ENCODE peak calls at places on chromosomes 16 and 17, in five cellular contexts. One of them, this sample, is unnamed.

GRCh38 chr16:4263504-4264436 is 9.1 kb downstream of the TFAP4 start:
- DNase-seq in H9: peak; percentile 95
- DNase-seq in trophoblast cell: peak; percentile 19
- DNase-seq in neuronal stem cell: peak; percentile 48
- DNase-seq in H1: no peak
- DNase-seq in this sample: peak; percentile 94

GRCh38 chr16:21028728-21029127 is 121.9 kb downstream of the DNAH3 start:
- DNase-seq in H9: no peak
- DNase-seq in trophoblast cell: no peak
- DNase-seq in neuronal stem cell: no peak
- DNase-seq in H1: no peak
- DNase-seq in this sample: no peak

GRCh38 chr17:4229627-4230026 is 34.2 kb downstream of the ANKFY1 start:
- DNase-seq in H9: no peak
- DNase-seq in trophoblast cell: no peak
- DNase-seq in neuronal stem cell: no peak
- DNase-seq in H1: no peak
- DNase-seq in this sample: peak; percentile 94

GRCh38 chr17:2084766-2085647 is 30.1 kb downstream of the HIC1 start:
- DNase-seq in H9: peak; percentile 23
- DNase-seq in trophoblast cell: no peak
- DNase-seq in neuronal stem cell: no peak
- DNase-seq in H1: no peak
- DNase-seq in this sample: peak; percentile 89

GRCh38 chr16:10080031-10080772 is 102.0 kb downstream of the GRIN2A start:
- DNase-seq in H9: no peak
- DNase-seq in trophoblast cell: peak; percentile 71
- DNase-seq in neuronal stem cell: no peak
- DNase-seq in H1: no peak
- DNase-seq in this sample: peak; percentile 68

GRCh38 chr17:75454193-75454592 is 2.2 kb upstream of the TMEM94 start:
- DNase-seq in H9: no peak
- DNase-seq in trophoblast cell: no peak
- DNase-seq in neuronal stem cell: no peak
- DNase-seq in H1: no peak
- DNase-seq in this sample: no peak

GRCh38 chr16:56245197-56245596 is 53.9 kb downstream of the GNAO1 start:
- DNase-seq in H9: no peak
- DNase-seq in trophoblast cell: no peak
- DNase-seq in neuronal stem cell: no peak
- DNase-seq in H1: no peak
- DNase-seq in this sample: peak; percentile 27

GRCh38 chr16:48912360-48912759 is 302.4 kb upstream of the N4BP1 start:
- DNase-seq in H9: peak; percentile 56
- DNase-seq in trophoblast cell: no peak
- DNase-seq in neuronal stem cell: no peak
- DNase-seq in H1: no peak
- DNase-seq in this sample: no peak

GRCh38 chr16:2331932-2332267 is 8.6 kb downstream of the ABCA3 start:
- DNase-seq in H9: no peak
- DNase-seq in trophoblast cell: no peak
- DNase-seq in neuronal stem cell: no peak
- DNase-seq in H1: no peak
- DNase-seq in this sample: no peak

GRCh38 chr16:23172549-23172948 is 10.0 kb upstream of the SCNN1G start:
- DNase-seq in H9: no peak
- DNase-seq in trophoblast cell: no peak
- DNase-seq in neuronal stem cell: no peak
- DNase-seq in H1: no peak
- DNase-seq in this sample: no peak

GRCh38 chr17:28481081-28481571 is 7.7 kb downstream of the SLC13A2 start:
- DNase-seq in H9: no peak
- DNase-seq in trophoblast cell: no peak
- DNase-seq in neuronal stem cell: no peak
- DNase-seq in H1: no peak
- DNase-seq in this sample: no peak

GRCh38 chr17:6969323-6969726 is 26.5 kb upstream of the ALOX12 start:
- DNase-seq in H9: no peak
- DNase-seq in trophoblast cell: no peak
- DNase-seq in neuronal stem cell: no peak
- DNase-seq in H1: no peak
- DNase-seq in this sample: no peak

GRCh38 chr17:75011788-75012319 is 616 bp upstream of the MRPL58 start:
- DNase-seq in H9: no peak
- DNase-seq in trophoblast cell: peak; percentile 43
- DNase-seq in neuronal stem cell: no peak
- DNase-seq in H1: no peak
- DNase-seq in this sample: peak; percentile 44

GRCh38 chr17:13596241-13596941 is 5.3 kb downstream of the HS3ST3A1 start:
- DNase-seq in H9: no peak
- DNase-seq in trophoblast cell: no peak
- DNase-seq in neuronal stem cell: no peak
- DNase-seq in H1: no peak
- DNase-seq in this sample: no peak

GRCh38 chr17:47905221-47905733 is 9.2 kb downstream of the SP2 start:
- DNase-seq in H9: no peak
- DNase-seq in trophoblast cell: no peak
- DNase-seq in neuronal stem cell: no peak
- DNase-seq in H1: no peak
- DNase-seq in this sample: peak; percentile 64

GRCh38 chr17:68972119-68972704 is 17.0 kb upstream of the ABCA8 start:
- DNase-seq in H9: no peak
- DNase-seq in trophoblast cell: no peak
- DNase-seq in neuronal stem cell: peak; percentile 15
- DNase-seq in H1: no peak
- DNase-seq in this sample: peak; percentile 41

GRCh38 chr16:1125471-1125870 is 27.4 kb upstream of the CACNA1H start:
- DNase-seq in H9: no peak
- DNase-seq in trophoblast cell: no peak
- DNase-seq in neuronal stem cell: no peak
- DNase-seq in H1: no peak
- DNase-seq in this sample: no peak

GRCh38 chr17:48723555-48724239 is 712 bp downstream of the PRAC2 start:
- DNase-seq in H9: peak; percentile 83
- DNase-seq in trophoblast cell: no peak
- DNase-seq in neuronal stem cell: no peak
- DNase-seq in H1: no peak
- DNase-seq in this sample: peak; percentile 33

GRCh38 chr17:7695586-7695985 is 7.3 kb downstream of the WRAP53 start:
- DNase-seq in H9: no peak
- DNase-seq in trophoblast cell: no peak
- DNase-seq in neuronal stem cell: no peak
- DNase-seq in H1: no peak
- DNase-seq in this sample: no peak

GRCh38 chr17:80625627-80626026 is 81.0 kb downstream of the RPTOR start:
- DNase-seq in H9: no peak
- DNase-seq in trophoblast cell: no peak
- DNase-seq in neuronal stem cell: no peak
- DNase-seq in H1: no peak
- DNase-seq in this sample: no peak

GRCh38 chr17:34979650-34980352 is 511 bp upstream of the LIG3 start:
- DNase-seq in H9: no peak
- DNase-seq in trophoblast cell: no peak
- DNase-seq in neuronal stem cell: no peak
- DNase-seq in H1: no peak
- DNase-seq in this sample: peak; percentile 18

GRCh38 chr17:61872099-61872498 is 8.8 kb upstream of the BRIP1 start:
- DNase-seq in H9: no peak
- DNase-seq in trophoblast cell: no peak
- DNase-seq in neuronal stem cell: no peak
- DNase-seq in H1: no peak
- DNase-seq in this sample: no peak

GRCh38 chr17:77140878-77141767 is at the start of gene SEC14L1:
- DNase-seq in H9: peak; percentile 86
- DNase-seq in trophoblast cell: peak; percentile 90
- DNase-seq in neuronal stem cell: peak; percentile 59
- DNase-seq in H1: peak; percentile 29
- DNase-seq in this sample: peak; percentile 62

GRCh38 chr17:46086821-46087220 is 87.8 kb downstream of the STH start:
- DNase-seq in H9: no peak
- DNase-seq in trophoblast cell: no peak
- DNase-seq in neuronal stem cell: no peak
- DNase-seq in H1: no peak
- DNase-seq in this sample: no peak

GRCh38 chr17:13584701-13585080 is 17.0 kb downstream of the HS3ST3A1 start:
- DNase-seq in H9: no peak
- DNase-seq in trophoblast cell: peak; percentile 65
- DNase-seq in neuronal stem cell: no peak
- DNase-seq in H1: no peak
- DNase-seq in this sample: no peak

GRCh38 chr17:72863511-72864175 is 228.8 kb downstream of the SLC39A11 start:
- DNase-seq in H9: no peak
- DNase-seq in trophoblast cell: no peak
- DNase-seq in neuronal stem cell: no peak
- DNase-seq in H1: no peak
- DNase-seq in this sample: no peak

GRCh38 chr17:40443988-40444899 is 994 bp downstream of the IGFBP4 start:
- DNase-seq in H9: no peak
- DNase-seq in trophoblast cell: no peak
- DNase-seq in neuronal stem cell: no peak
- DNase-seq in H1: no peak
- DNase-seq in this sample: peak; percentile 50

GRCh38 chr16:15950869-15951268 is 1.5 kb downstream of the ABCC1 start:
- DNase-seq in H9: no peak
- DNase-seq in trophoblast cell: no peak
- DNase-seq in neuronal stem cell: no peak
- DNase-seq in H1: no peak
- DNase-seq in this sample: no peak
- H3K4me1 ChIP-seq in H9: no peaks in the 10 kb centered on the region
- H3K4me1 ChIP-seq in trophoblast cell: peaks cover 11% of the 10 kb centered on the region
- H3K4me1 ChIP-seq in neuronal stem cell: peaks cover 7% of the 10 kb centered on the region
- H3K4me1 ChIP-seq in H1: peaks cover 2% of the 10 kb centered on the region
- H3K4me1 ChIP-seq in this sample: peaks cover 8% of the 10 kb centered on the region

GRCh38 chr16:83233153-83233552 is 574.6 kb upstream of the HSBP1 start:
- DNase-seq in H9: no peak
- DNase-seq in trophoblast cell: no peak
- DNase-seq in neuronal stem cell: no peak
- DNase-seq in H1: no peak
- DNase-seq in this sample: peak; percentile 34
- H2BK12ac ChIP-seq in H9: no peak overlapping the region
- H2BK12ac ChIP-seq in trophoblast cell: no peak overlapping the region
- H2BK12ac ChIP-seq in neuronal stem cell: no peak overlapping the region
- H2BK12ac ChIP-seq in H1: no peak overlapping the region
- H2BK12ac ChIP-seq in this sample: no peak overlapping the region

DNA sequence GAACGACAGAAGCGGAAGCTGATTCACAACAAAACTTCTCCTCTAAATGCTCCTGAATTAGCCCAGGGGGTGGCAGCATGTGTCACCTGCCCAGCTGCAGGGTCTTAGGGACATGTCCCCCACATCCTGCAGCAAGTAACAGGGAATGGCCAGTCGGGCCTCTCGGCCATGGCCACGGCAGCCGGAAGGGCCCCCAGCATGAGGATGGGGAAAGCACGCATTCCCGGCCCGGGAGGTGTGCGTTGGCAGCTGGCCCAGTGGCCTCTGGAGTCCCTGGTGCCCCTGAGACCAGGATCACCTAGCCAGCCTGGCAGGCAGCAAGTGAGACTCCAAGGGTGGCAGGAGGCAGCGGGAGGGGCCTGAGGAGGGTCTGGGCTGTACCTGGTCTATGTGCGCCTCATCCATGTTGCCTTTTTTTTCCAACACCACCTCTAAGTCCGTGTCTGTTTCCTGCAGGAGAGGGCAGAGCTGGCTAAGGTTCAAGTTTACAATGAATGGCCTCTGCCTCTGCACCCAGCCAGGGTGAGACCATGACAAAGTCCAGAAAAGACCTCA is 7.0 kb downstream of the KNOP1 start:
- DNase-seq in H9: no peak
- DNase-seq in trophoblast cell: no peak
- DNase-seq in neuronal stem cell: no peak
- DNase-seq in H1: no peak
- DNase-seq in this sample: no peak
- H3K4me1 ChIP-seq in H9: peaks cover 6% of the 10 kb centered on the region
- H3K4me1 ChIP-seq in trophoblast cell: peaks cover 5% of the 10 kb centered on the region
- H3K4me1 ChIP-seq in neuronal stem cell: peaks cover 1% of the 10 kb centered on the region
- H3K4me1 ChIP-seq in H1: peaks cover 48% of the 10 kb centered on the region
- H3K4me1 ChIP-seq in this sample: peaks cover 20% of the 10 kb centered on the region

DNA sequence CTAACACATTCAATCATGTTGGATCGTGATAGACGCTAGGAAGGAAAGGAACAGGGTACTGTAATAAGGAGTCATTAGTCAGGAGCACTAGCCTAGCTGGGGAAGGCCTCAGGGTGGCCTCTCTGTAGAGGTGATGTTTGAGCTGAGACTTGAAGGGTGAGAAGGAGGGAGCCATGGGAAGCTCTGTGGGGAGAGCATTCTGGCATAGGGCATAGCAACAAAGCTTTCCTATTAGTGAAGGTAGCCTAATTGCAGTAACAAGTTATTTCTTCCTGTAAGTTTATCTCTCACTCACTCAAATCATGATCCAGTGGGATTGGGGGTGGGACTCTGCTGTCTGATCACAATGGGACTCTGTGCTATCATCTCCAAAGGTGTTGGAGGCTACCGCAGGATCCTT is 16.1 kb downstream of the PLCG2 start:
- DNase-seq in H9: no peak
- DNase-seq in trophoblast cell: no peak
- DNase-seq in neuronal stem cell: no peak
- DNase-seq in H1: no peak
- DNase-seq in this sample: no peak
- H2BK12ac ChIP-seq in H9: no peak overlapping the region
- H2BK12ac ChIP-seq in trophoblast cell: no peak overlapping the region
- H2BK12ac ChIP-seq in neuronal stem cell: no peak overlapping the region
- H2BK12ac ChIP-seq in H1: no peak overlapping the region
- H2BK12ac ChIP-seq in this sample: no peak overlapping the region

This sample was measured in mesenchymal stem cell.